ENCODE peak calls at places on chromosomes 12 and 14, in five cellular contexts. A is stimulated activated CD4-positive, alpha-beta T cell treated with anti-CD3 and anti-CD28 coated beads, Interleukin-1b, Interleukin-23, amount 100 ng/mL, for 24 hours; R is dorsolateral prefrontal cortex; N is A673; D is stimulated activated naive CD4-positive, alpha-beta T cell. L is an unnamed sample.

GRCh38 chr12:6277982-6278438 is 32.5 kb upstream of the PLEKHG6 start:
- DNase-seq in D (no peak), A (no peak), N (no peak), R (no peak), L (no peak)

GRCh38 chr14:37170993-37171392 is 1.4 kb downstream of the SLC25A21 start:
- DNase-seq in A (no peak), N (no peak), R (no peak), D (no peak), L (no peak)

GRCh38 chr14:61573748-61574513 is 121.4 kb upstream of the HIF1A start:
- DNase-seq in A (no peak), R (no peak), D (peak), N (no peak), L (peak)

GRCh38 chr12:83477289-83477688 is 790.6 kb downstream of the TMTC2 start:
- DNase-seq in A (no peak), R (no peak), N (no peak), D (no peak), L (no peak)

GRCh38 chr12:124919646-124920352 is 5.3 kb upstream of the UBC start:
- DNase-seq in D (no peak), A (no peak), N (no peak), R (no peak), L (peak)

GRCh38 chr12:115866909-115867525 is 410.5 kb downstream of the MED13L start:
- DNase-seq in R (no peak), D (no peak), A (no peak), N (peak), L (no peak)

GRCh38 chr12:105418821-105419291 is 88.4 kb downstream of the C12orf75 start:
- DNase-seq in A (no peak), R (no peak), D (no peak), N (no peak), L (no peak)

GRCh38 chr12:124407074-124407473 is 112.2 kb downstream of the RFLNA start:
- DNase-seq in D (no peak), R (no peak), N (no peak), A (no peak), L (no peak)

L was measured in central memory CD4-positive, alpha-beta T cell.